ENCODE peak calls at places on chromosomes 4 and X, in four cellular contexts. One of them, this sample, is unnamed.

GRCh38 chrX:68807818-68808217 is 21.0 kb upstream of the EFNB1 start:
- DNase-seq in kidney epithelial cell: no peak
- DNase-seq in T-helper 22 cell: no peak
- DNase-seq in osteoblast: no peak
- DNase-seq in this sample: peak

GRCh38 chrX:10989386-10989785 is 121.7 kb upstream of the HCCS start:
- DNase-seq in osteoblast: no peak
- DNase-seq in T-helper 22 cell: no peak
- DNase-seq in kidney epithelial cell: no peak
- DNase-seq in this sample: peak

GRCh38 chr4:159504634-159505033 is 401.8 kb downstream of the RAPGEF2 start:
- DNase-seq in T-helper 22 cell: no peak
- DNase-seq in kidney epithelial cell: no peak
- DNase-seq in osteoblast: peak
- DNase-seq in this sample: no peak

GRCh38 chrX:21438792-21439191 is 64.6 kb downstream of the CNKSR2 start:
- DNase-seq in T-helper 22 cell: no peak
- DNase-seq in kidney epithelial cell: no peak
- DNase-seq in osteoblast: no peak
- DNase-seq in this sample: no peak

GRCh38 chr4:20618729-20619128 is 81.5 kb upstream of the PACRGL start:
- DNase-seq in osteoblast: no peak
- DNase-seq in kidney epithelial cell: no peak
- DNase-seq in T-helper 22 cell: no peak
- DNase-seq in this sample: no peak

GRCh38 chr4:95095352-95095974 is 337.7 kb downstream of the BMPR1B start:
- DNase-seq in osteoblast: peak
- DNase-seq in kidney epithelial cell: no peak
- DNase-seq in T-helper 22 cell: no peak
- DNase-seq in this sample: peak

GRCh38 chr4:128287159-128287870 is at the start of gene PGRMC2:
- DNase-seq in osteoblast: peak
- DNase-seq in kidney epithelial cell: no peak
- DNase-seq in T-helper 22 cell: no peak
- DNase-seq in this sample: peak

GRCh38 chrX:51035746-51036145 is 125.2 kb downstream of the BMP15 start:
- DNase-seq in kidney epithelial cell: no peak
- DNase-seq in T-helper 22 cell: no peak
- DNase-seq in osteoblast: no peak
- DNase-seq in this sample: no peak

GRCh38 chr4:153374471-153374870 is 30.0 kb downstream of the MND1 start:
- DNase-seq in osteoblast: no peak
- DNase-seq in kidney epithelial cell: no peak
- DNase-seq in T-helper 22 cell: no peak
- DNase-seq in this sample: no peak

This sample was measured in mesendoderm.